ENCODE peak calls at places on chromosomes 6 and 20, in four cellular contexts. N, V, O and B are unnamed samples.

GRCh38 chr6:43242908-43243648 is at the start of gene TTBK1:
- DNase-seq in N (peak), O (peak), V (peak), B (no peak)

GRCh38 chr20:43832096-43832816 is 82.4 kb upstream of the TOX2 start:
- DNase-seq in V (no peak), N (no peak), O (no peak), B (no peak)

GRCh38 chr6:17470953-17471335 is 77.5 kb downstream of the CAP2 start:
- DNase-seq in O (no peak), N (no peak), V (no peak), B (no peak)

GRCh38 chr6:28802417-28803336 is 121.1 kb downstream of the TRIM27 start:
- DNase-seq in V (peak), N (no peak), O (peak), B (no peak)

GRCh38 chr6:21587925-21588811 is 5.4 kb upstream of the SOX4 start:
- DNase-seq in V (peak), N (peak), O (peak), B (no peak)

GRCh38 chr20:23937303-23938117 is 51.1 kb downstream of the GGTLC1 start:
- DNase-seq in O (peak), N (peak), V (peak), B (peak)

GRCh38 chr6:17874753-17875152 is 112.7 kb downstream of the KIF13A start:
- DNase-seq in N (no peak), O (no peak), V (no peak), B (no peak)

GRCh38 chr6:41489284-41489851 is 56.8 kb upstream of the FOXP4 start:
- DNase-seq in V (no peak), N (no peak), O (peak), B (no peak)

GRCh38 chr6:35170891-35171290 is 29.8 kb upstream of the TCP11 start:
- DNase-seq in N (no peak), O (no peak), V (no peak), B (no peak)

GRCh38 chr6:158039178-158039557 is 57.5 kb downstream of the SYNJ2 start:
- DNase-seq in O (no peak), N (no peak), V (no peak), B (no peak)

GRCh38 chr6:151128764-151129370 is 110.9 kb upstream of the AKAP12 start:
- DNase-seq in N (no peak), O (no peak), V (no peak), B (no peak)

GRCh38 chr6:83096791-83097190 is 29.3 kb downstream of the DOP1A start:
- DNase-seq in O (no peak), V (no peak), N (no peak), B (no peak)